ENCODE peak calls at places on chromosomes 5 and 9, in nine cellular contexts. One of them, this sample, is unnamed.

GRCh38 chr9:69433426-69433825 is 108.4 kb downstream of the ENTREP1 start:
- DNase-seq in fibroblast of mammary gland: peak; percentile 33
- DNase-seq in HFF-Myc: peak; percentile 9
- DNase-seq in fibroblast of the aortic adventitia: no peak
- DNase-seq in HepG2: no peak
- DNase-seq in fibroblast of lung: peak; percentile 39
- DNase-seq in ascending aorta: no peak
- DNase-seq in mammary epithelial cell: peak; percentile 44
- DNase-seq in IMR-90: peak; percentile 53
- DNase-seq in this sample: peak; percentile 68

GRCh38 chr9:134707031-134707680 is 65.6 kb downstream of the COL5A1 start:
- DNase-seq in fibroblast of mammary gland: peak; percentile 82
- DNase-seq in HFF-Myc: peak; percentile 86
- DNase-seq in fibroblast of the aortic adventitia: peak; percentile 87
- DNase-seq in HepG2: peak; percentile 7
- DNase-seq in fibroblast of lung: peak; percentile 76
- DNase-seq in ascending aorta: peak; percentile 91
- DNase-seq in mammary epithelial cell: no peak
- DNase-seq in IMR-90: peak; percentile 88
- DNase-seq in this sample: peak; percentile 87

GRCh38 chr5:556909-557441 is 32.7 kb upstream of the SLC9A3 start:
- DNase-seq in fibroblast of mammary gland: peak; percentile 27
- DNase-seq in HFF-Myc: no peak
- DNase-seq in fibroblast of the aortic adventitia: no peak
- DNase-seq in HepG2: peak; percentile 30
- DNase-seq in fibroblast of lung: no peak
- DNase-seq in ascending aorta: no peak
- DNase-seq in mammary epithelial cell: no peak
- DNase-seq in IMR-90: no peak
- DNase-seq in this sample: no peak

GRCh38 chr5:139709587-139710369 is 61.6 kb downstream of the CXXC5 start:
- DNase-seq in fibroblast of mammary gland: no peak
- DNase-seq in HFF-Myc: no peak
- DNase-seq in fibroblast of the aortic adventitia: no peak
- DNase-seq in HepG2: no peak
- DNase-seq in fibroblast of lung: no peak
- DNase-seq in ascending aorta: no peak
- DNase-seq in mammary epithelial cell: no peak
- DNase-seq in IMR-90: no peak
- DNase-seq in this sample: no peak

GRCh38 chr9:119026120-119026519 is 343.1 kb downstream of the BRINP1 start:
- DNase-seq in fibroblast of mammary gland: peak; percentile 60
- DNase-seq in HFF-Myc: no peak
- DNase-seq in fibroblast of the aortic adventitia: peak; percentile 1
- DNase-seq in HepG2: no peak
- DNase-seq in fibroblast of lung: peak; percentile 87
- DNase-seq in ascending aorta: peak; percentile 79
- DNase-seq in mammary epithelial cell: peak; percentile 9
- DNase-seq in IMR-90: no peak
- DNase-seq in this sample: no peak

GRCh38 chr9:120915854-120916495 is 10.6 kb downstream of the TRAF1 start:
- DNase-seq in fibroblast of mammary gland: no peak
- DNase-seq in HFF-Myc: no peak
- DNase-seq in fibroblast of the aortic adventitia: no peak
- DNase-seq in HepG2: no peak
- DNase-seq in fibroblast of lung: no peak
- DNase-seq in ascending aorta: no peak
- DNase-seq in mammary epithelial cell: no peak
- DNase-seq in IMR-90: no peak
- DNase-seq in this sample: no peak

GRCh38 chr5:53027913-53028312 is 38.8 kb downstream of the ITGA2 start:
- DNase-seq in fibroblast of mammary gland: peak; percentile 85
- DNase-seq in HFF-Myc: no peak
- DNase-seq in fibroblast of the aortic adventitia: peak; percentile 88
- DNase-seq in HepG2: no peak
- DNase-seq in fibroblast of lung: peak; percentile 84
- DNase-seq in ascending aorta: no peak
- DNase-seq in mammary epithelial cell: peak; percentile 92
- DNase-seq in IMR-90: peak; percentile 82
- DNase-seq in this sample: peak; percentile 86

GRCh38 chr5:56350595-56351170 is 117.6 kb upstream of the ANKRD55 start:
- DNase-seq in fibroblast of mammary gland: peak; percentile 96
- DNase-seq in HFF-Myc: peak; percentile 81
- DNase-seq in fibroblast of the aortic adventitia: peak; percentile 71
- DNase-seq in HepG2: peak; percentile 92
- DNase-seq in fibroblast of lung: peak; percentile 90
- DNase-seq in ascending aorta: peak; percentile 83
- DNase-seq in mammary epithelial cell: peak; percentile 94
- DNase-seq in IMR-90: peak; percentile 96
- DNase-seq in this sample: peak; percentile 87

GRCh38 chr9:33265211-33265885 is 499 bp downstream of the CHMP5 start:
- DNase-seq in fibroblast of mammary gland: no peak
- DNase-seq in HFF-Myc: no peak
- DNase-seq in fibroblast of the aortic adventitia: peak; percentile 17
- DNase-seq in HepG2: no peak
- DNase-seq in fibroblast of lung: peak; percentile 2
- DNase-seq in ascending aorta: no peak
- DNase-seq in mammary epithelial cell: peak; percentile 45
- DNase-seq in IMR-90: no peak
- DNase-seq in this sample: no peak

GRCh38 chr9:83966209-83966582 is 13.8 kb downstream of the HNRNPK start:
- DNase-seq in fibroblast of mammary gland: no peak
- DNase-seq in HFF-Myc: no peak
- DNase-seq in fibroblast of the aortic adventitia: no peak
- DNase-seq in HepG2: no peak
- DNase-seq in fibroblast of lung: no peak
- DNase-seq in ascending aorta: no peak
- DNase-seq in mammary epithelial cell: no peak
- DNase-seq in IMR-90: no peak
- DNase-seq in this sample: no peak

GRCh38 chr9:7150153-7150890 is 392.5 kb downstream of the KDM4C start:
- DNase-seq in fibroblast of mammary gland: no peak
- DNase-seq in HFF-Myc: no peak
- DNase-seq in fibroblast of the aortic adventitia: no peak
- DNase-seq in HepG2: no peak
- DNase-seq in fibroblast of lung: no peak
- DNase-seq in ascending aorta: no peak
- DNase-seq in mammary epithelial cell: no peak
- DNase-seq in IMR-90: no peak
- DNase-seq in this sample: no peak

GRCh38 chr5:180866985-180867384 is 5.9 kb upstream of the ZFP62 start:
- DNase-seq in fibroblast of mammary gland: no peak
- DNase-seq in HFF-Myc: no peak
- DNase-seq in fibroblast of the aortic adventitia: no peak
- DNase-seq in HepG2: no peak
- DNase-seq in fibroblast of lung: no peak
- DNase-seq in ascending aorta: no peak
- DNase-seq in mammary epithelial cell: no peak
- DNase-seq in IMR-90: no peak
- DNase-seq in this sample: no peak

GRCh38 chr9:71608825-71609452 is 159.4 kb downstream of the CEMIP2 start:
- DNase-seq in fibroblast of mammary gland: no peak
- DNase-seq in HFF-Myc: no peak
- DNase-seq in fibroblast of the aortic adventitia: peak; percentile 31
- DNase-seq in HepG2: peak; percentile 50
- DNase-seq in fibroblast of lung: peak; percentile 65
- DNase-seq in ascending aorta: no peak
- DNase-seq in mammary epithelial cell: no peak
- DNase-seq in IMR-90: peak; percentile 19
- DNase-seq in this sample: no peak

GRCh38 chr5:83526289-83526688 is 54.7 kb downstream of the VCAN start:
- DNase-seq in fibroblast of mammary gland: no peak
- DNase-seq in HFF-Myc: no peak
- DNase-seq in fibroblast of the aortic adventitia: no peak
- DNase-seq in HepG2: no peak
- DNase-seq in fibroblast of lung: no peak
- DNase-seq in ascending aorta: no peak
- DNase-seq in mammary epithelial cell: no peak
- DNase-seq in IMR-90: no peak
- DNase-seq in this sample: no peak

GRCh38 chr5:173809014-173809413 is 79.1 kb upstream of the CPEB4 start:
- DNase-seq in fibroblast of mammary gland: peak; percentile 66
- DNase-seq in HFF-Myc: no peak
- DNase-seq in fibroblast of the aortic adventitia: no peak
- DNase-seq in HepG2: no peak
- DNase-seq in fibroblast of lung: no peak
- DNase-seq in ascending aorta: no peak
- DNase-seq in mammary epithelial cell: no peak
- DNase-seq in IMR-90: no peak
- DNase-seq in this sample: no peak

GRCh38 chr9:33137781-33138264 is 29.3 kb downstream of the B4GALT1 start:
- DNase-seq in fibroblast of mammary gland: no peak
- DNase-seq in HFF-Myc: no peak
- DNase-seq in fibroblast of the aortic adventitia: no peak
- DNase-seq in HepG2: no peak
- DNase-seq in fibroblast of lung: no peak
- DNase-seq in ascending aorta: peak; percentile 62
- DNase-seq in mammary epithelial cell: no peak
- DNase-seq in IMR-90: no peak
- DNase-seq in this sample: no peak

GRCh38 chr5:127810014-127810413 is 106.8 kb downstream of the CCDC192 start:
- DNase-seq in fibroblast of mammary gland: no peak
- DNase-seq in HFF-Myc: no peak
- DNase-seq in fibroblast of the aortic adventitia: no peak
- DNase-seq in HepG2: no peak
- DNase-seq in fibroblast of lung: no peak
- DNase-seq in ascending aorta: no peak
- DNase-seq in mammary epithelial cell: no peak
- DNase-seq in IMR-90: no peak
- DNase-seq in this sample: no peak

GRCh38 chr5:73120222-73121108 is at the start of gene TMEM171:
- DNase-seq in fibroblast of mammary gland: peak; percentile 35
- DNase-seq in HFF-Myc: no peak
- DNase-seq in fibroblast of the aortic adventitia: peak; percentile 45
- DNase-seq in HepG2: no peak
- DNase-seq in fibroblast of lung: peak; percentile 50
- DNase-seq in ascending aorta: no peak
- DNase-seq in mammary epithelial cell: peak; percentile 73
- DNase-seq in IMR-90: peak; percentile 37
- DNase-seq in this sample: peak; percentile 47

GRCh38 chr5:92064993-92065392 is 681.9 kb upstream of the ARRDC3 start:
- DNase-seq in fibroblast of mammary gland: no peak
- DNase-seq in HFF-Myc: no peak
- DNase-seq in fibroblast of the aortic adventitia: no peak
- DNase-seq in HepG2: no peak
- DNase-seq in fibroblast of lung: no peak
- DNase-seq in ascending aorta: no peak
- DNase-seq in mammary epithelial cell: peak; percentile 15
- DNase-seq in IMR-90: no peak
- DNase-seq in this sample: no peak

GRCh38 chr9:96258967-96259366 is 43.0 kb downstream of the HSD17B3 start:
- DNase-seq in fibroblast of mammary gland: no peak
- DNase-seq in HFF-Myc: no peak
- DNase-seq in fibroblast of the aortic adventitia: no peak
- DNase-seq in HepG2: no peak
- DNase-seq in fibroblast of lung: no peak
- DNase-seq in ascending aorta: no peak
- DNase-seq in mammary epithelial cell: no peak
- DNase-seq in IMR-90: no peak
- DNase-seq in this sample: no peak

GRCh38 chr5:43389679-43390329 is 22.4 kb downstream of the CCL28 start:
- DNase-seq in fibroblast of mammary gland: peak; percentile 95
- DNase-seq in HFF-Myc: peak; percentile 89
- DNase-seq in fibroblast of the aortic adventitia: peak; percentile 94
- DNase-seq in HepG2: peak; percentile 87
- DNase-seq in fibroblast of lung: peak; percentile 80
- DNase-seq in ascending aorta: peak; percentile 71
- DNase-seq in mammary epithelial cell: peak; percentile 86
- DNase-seq in IMR-90: peak; percentile 90
- DNase-seq in this sample: peak; percentile 92

GRCh38 chr5:36875051-36875788 is 1.3 kb upstream of the NIPBL start:
- DNase-seq in fibroblast of mammary gland: peak; percentile 46
- DNase-seq in HFF-Myc: no peak
- DNase-seq in fibroblast of the aortic adventitia: peak; percentile 41
- DNase-seq in HepG2: peak; percentile 13
- DNase-seq in fibroblast of lung: peak; percentile 63
- DNase-seq in ascending aorta: peak; percentile 80
- DNase-seq in mammary epithelial cell: peak; percentile 66
- DNase-seq in IMR-90: peak; percentile 39
- DNase-seq in this sample: peak; percentile 29

GRCh38 chr5:62315376-62316049 is 9.5 kb downstream of the KIF2A start:
- DNase-seq in fibroblast of mammary gland: peak; percentile 46
- DNase-seq in HFF-Myc: no peak
- DNase-seq in fibroblast of the aortic adventitia: peak; percentile 46
- DNase-seq in HepG2: no peak
- DNase-seq in fibroblast of lung: no peak
- DNase-seq in ascending aorta: no peak
- DNase-seq in mammary epithelial cell: no peak
- DNase-seq in IMR-90: peak; percentile 46
- DNase-seq in this sample: peak; percentile 63

GRCh38 chr9:17578577-17578910 is 322 bp upstream of the SH3GL2 start:
- DNase-seq in fibroblast of mammary gland: no peak
- DNase-seq in HFF-Myc: no peak
- DNase-seq in fibroblast of the aortic adventitia: no peak
- DNase-seq in HepG2: no peak
- DNase-seq in fibroblast of lung: no peak
- DNase-seq in ascending aorta: no peak
- DNase-seq in mammary epithelial cell: no peak
- DNase-seq in IMR-90: no peak
- DNase-seq in this sample: peak; percentile 13
- H3K4me3 ChIP-seq in fibroblast of mammary gland: peak overlapping the region; percentile 21
- H3K4me3 ChIP-seq in HFF-Myc: peak overlapping the region; percentile 46
- H3K4me3 ChIP-seq in fibroblast of the aortic adventitia: peak overlapping the region; percentile 52
- H3K4me3 ChIP-seq in HepG2: no peak overlapping the region
- H3K4me3 ChIP-seq in fibroblast of lung: no peak overlapping the region
- H3K4me3 ChIP-seq in ascending aorta: peak overlapping the region; percentile 66
- H3K4me3 ChIP-seq in mammary epithelial cell: no peak overlapping the region
- H3K4me3 ChIP-seq in IMR-90: peak overlapping the region; percentile 35
- H3K4me3 ChIP-seq in this sample: peak overlapping the region; percentile 35

GRCh38 chr5:35651002-35651756 is 33.5 kb downstream of the SPEF2 start:
- DNase-seq in fibroblast of mammary gland: peak; percentile 50
- DNase-seq in HFF-Myc: peak; percentile 16
- DNase-seq in fibroblast of the aortic adventitia: peak; percentile 10
- DNase-seq in HepG2: peak; percentile 32
- DNase-seq in fibroblast of lung: peak; percentile 40
- DNase-seq in ascending aorta: no peak
- DNase-seq in mammary epithelial cell: peak; percentile 33
- DNase-seq in IMR-90: peak; percentile 57
- DNase-seq in this sample: peak; percentile 71
- TF ChIP-seq CTCF in fibroblast of mammary gland: peak; percentile 66
- TF ChIP-seq CTCF in HFF-Myc: peak; percentile 58
- TF ChIP-seq CTCF in fibroblast of the aortic adventitia: peak; percentile 32
- TF ChIP-seq CTCF in HepG2: peak; percentile 69
- TF ChIP-seq CTCF in fibroblast of lung: peak; percentile 62
- TF ChIP-seq CTCF in ascending aorta: no peak
- TF ChIP-seq CTCF in mammary epithelial cell: peak; percentile 66
- TF ChIP-seq CTCF in IMR-90: peak; percentile 63
- TF ChIP-seq CTCF in this sample: peak; percentile 60

GRCh38 chr5:79133657-79134451 is 22.2 kb downstream of the BHMT start:
- DNase-seq in fibroblast of mammary gland: peak; percentile 91
- DNase-seq in HFF-Myc: peak; percentile 70
- DNase-seq in fibroblast of the aortic adventitia: peak; percentile 94
- DNase-seq in HepG2: peak; percentile 64
- DNase-seq in fibroblast of lung: peak; percentile 82
- DNase-seq in ascending aorta: peak; percentile 84
- DNase-seq in mammary epithelial cell: peak; percentile 58
- DNase-seq in IMR-90: peak; percentile 88
- DNase-seq in this sample: peak; percentile 93
- H3K4me3 ChIP-seq in fibroblast of mammary gland: peak overlapping the region; percentile 42
- H3K4me3 ChIP-seq in HFF-Myc: peak overlapping the region; percentile 19
- H3K4me3 ChIP-seq in fibroblast of the aortic adventitia: peak overlapping the region; percentile 52
- H3K4me3 ChIP-seq in HepG2: no peak overlapping the region
- H3K4me3 ChIP-seq in fibroblast of lung: peak overlapping the region; percentile 5
- H3K4me3 ChIP-seq in ascending aorta: peak overlapping the region; percentile 60
- H3K4me3 ChIP-seq in mammary epithelial cell: peak overlapping the region; percentile 23
- H3K4me3 ChIP-seq in IMR-90: peak overlapping the region; percentile 31
- H3K4me3 ChIP-seq in this sample: peak overlapping the region; percentile 34

GRCh38 chr5:169226904-169227303 is 74.0 kb downstream of the SLIT3 start:
- DNase-seq in fibroblast of mammary gland: no peak
- DNase-seq in HFF-Myc: no peak
- DNase-seq in fibroblast of the aortic adventitia: no peak
- DNase-seq in HepG2: no peak
- DNase-seq in fibroblast of lung: no peak
- DNase-seq in ascending aorta: no peak
- DNase-seq in mammary epithelial cell: no peak
- DNase-seq in IMR-90: no peak
- DNase-seq in this sample: no peak
- TF ChIP-seq CTCF in fibroblast of mammary gland: peak; percentile 9
- TF ChIP-seq CTCF in HFF-Myc: peak; percentile 8
- TF ChIP-seq CTCF in fibroblast of the aortic adventitia: no peak
- TF ChIP-seq CTCF in HepG2: no peak
- TF ChIP-seq CTCF in fibroblast of lung: no peak
- TF ChIP-seq CTCF in ascending aorta: no peak
- TF ChIP-seq CTCF in mammary epithelial cell: no peak
- TF ChIP-seq CTCF in IMR-90: no peak
- TF ChIP-seq CTCF in this sample: no peak

This sample was measured in foreskin fibroblast.